ENCODE peak calls at places on chromosomes 13 and 19, in ten cellular contexts. One of them, this sample, is unnamed. For H3K27me3 and H3K4me1, the result is how much of the 10 kb centered on the place peaks cover.

GRCh38 chr19:41223431-41224234 is 4.6 kb downstream of the AXL start:
- DNase-seq in heart right ventricle: no peak
- DNase-seq in lung: no peak
- DNase-seq in uterus: no peak
- DNase-seq in MM.1S: no peak
- DNase-seq in ovary: no peak
- DNase-seq in H9: peak
- DNase-seq in effector memory CD4-positive, alpha-beta T cell: no peak
- DNase-seq in hepatocyte: peak
- DNase-seq in heart left ventricle: no peak
- DNase-seq in this sample: no peak

GRCh38 chr13:21326155-21327030 is 132.7 kb downstream of the ZDHHC20 start:
- DNase-seq in heart right ventricle: no peak
- DNase-seq in lung: no peak
- DNase-seq in uterus: peak
- DNase-seq in MM.1S: no peak
- DNase-seq in hepatocyte: peak
- DNase-seq in effector memory CD4-positive, alpha-beta T cell: no peak
- DNase-seq in heart left ventricle: peak
- DNase-seq in H9: peak
- DNase-seq in ovary: peak
- DNase-seq in this sample: no peak

GRCh38 chr13:101757446-101758039 is 305.1 kb downstream of the ITGBL1 start:
- DNase-seq in hepatocyte: peak
- DNase-seq in MM.1S: peak
- DNase-seq in H9: no peak
- DNase-seq in ovary: no peak
- DNase-seq in heart right ventricle: no peak
- DNase-seq in effector memory CD4-positive, alpha-beta T cell: no peak
- DNase-seq in uterus: no peak
- DNase-seq in heart left ventricle: no peak
- DNase-seq in lung: no peak
- DNase-seq in this sample: peak

GRCh38 chr19:42198676-42199439 is 18.6 kb downstream of the DEDD2 start:
- DNase-seq in heart right ventricle: no peak
- DNase-seq in lung: no peak
- DNase-seq in heart left ventricle: no peak
- DNase-seq in MM.1S: peak
- DNase-seq in hepatocyte: no peak
- DNase-seq in effector memory CD4-positive, alpha-beta T cell: peak
- DNase-seq in uterus: no peak
- DNase-seq in ovary: no peak
- DNase-seq in H9: peak
- DNase-seq in this sample: peak

GRCh38 chr19:17079710-17080440 is 4.3 kb downstream of the MYO9B start:
- DNase-seq in heart left ventricle: peak
- DNase-seq in heart right ventricle: peak
- DNase-seq in H9: no peak
- DNase-seq in effector memory CD4-positive, alpha-beta T cell: peak
- DNase-seq in hepatocyte: peak
- DNase-seq in MM.1S: peak
- DNase-seq in ovary: no peak
- DNase-seq in uterus: peak
- DNase-seq in lung: peak
- DNase-seq in this sample: peak

GRCh38 chr13:112760440-112760839 is 70.6 kb downstream of the ATP11A start:
- DNase-seq in heart right ventricle: no peak
- DNase-seq in ovary: no peak
- DNase-seq in hepatocyte: no peak
- DNase-seq in MM.1S: no peak
- DNase-seq in effector memory CD4-positive, alpha-beta T cell: no peak
- DNase-seq in uterus: no peak
- DNase-seq in H9: no peak
- DNase-seq in lung: no peak
- DNase-seq in heart left ventricle: no peak
- DNase-seq in this sample: no peak

GRCh38 chr19:41299755-41300089 is 10.2 kb upstream of the CCDC97 start:
- DNase-seq in hepatocyte: peak
- DNase-seq in heart left ventricle: peak
- DNase-seq in effector memory CD4-positive, alpha-beta T cell: no peak
- DNase-seq in ovary: peak
- DNase-seq in uterus: peak
- DNase-seq in heart right ventricle: peak
- DNase-seq in lung: peak
- DNase-seq in H9: no peak
- DNase-seq in MM.1S: no peak
- DNase-seq in this sample: no peak

GRCh38 chr13:109785892-109786450 is 412 bp downstream of the IRS2 start:
- DNase-seq in ovary: no peak
- DNase-seq in heart left ventricle: peak
- DNase-seq in effector memory CD4-positive, alpha-beta T cell: no peak
- DNase-seq in heart right ventricle: no peak
- DNase-seq in MM.1S: peak
- DNase-seq in uterus: no peak
- DNase-seq in hepatocyte: peak
- DNase-seq in lung: no peak
- DNase-seq in H9: no peak
- DNase-seq in this sample: peak

GRCh38 chr19:10418281-10419199 is 1.8 kb upstream of the PDE4A start:
- DNase-seq in MM.1S: no peak
- DNase-seq in heart left ventricle: no peak
- DNase-seq in hepatocyte: peak
- DNase-seq in effector memory CD4-positive, alpha-beta T cell: no peak
- DNase-seq in uterus: no peak
- DNase-seq in heart right ventricle: no peak
- DNase-seq in lung: no peak
- DNase-seq in H9: peak
- DNase-seq in ovary: no peak
- DNase-seq in this sample: peak

GRCh38 chr19:10419200-10419645 is 1.1 kb upstream of the PDE4A start:
- DNase-seq in ovary: no peak
- DNase-seq in uterus: no peak
- DNase-seq in lung: no peak
- DNase-seq in heart left ventricle: no peak
- DNase-seq in heart right ventricle: no peak
- DNase-seq in H9: no peak
- DNase-seq in effector memory CD4-positive, alpha-beta T cell: no peak
- DNase-seq in MM.1S: no peak
- DNase-seq in hepatocyte: peak
- DNase-seq in this sample: no peak

GRCh38 chr19:10416083-10416379 is 4.3 kb upstream of the PDE4A start:
- DNase-seq in effector memory CD4-positive, alpha-beta T cell: no peak
- DNase-seq in ovary: no peak
- DNase-seq in uterus: no peak
- DNase-seq in hepatocyte: no peak
- DNase-seq in MM.1S: no peak
- DNase-seq in lung: no peak
- DNase-seq in H9: no peak
- DNase-seq in heart right ventricle: no peak
- DNase-seq in heart left ventricle: no peak
- DNase-seq in this sample: no peak

GRCh38 chr19:10416380-10417257 is 3.7 kb upstream of the PDE4A start:
- DNase-seq in H9: peak
- DNase-seq in MM.1S: peak
- DNase-seq in heart right ventricle: peak
- DNase-seq in hepatocyte: peak
- DNase-seq in ovary: peak
- DNase-seq in lung: peak
- DNase-seq in heart left ventricle: peak
- DNase-seq in effector memory CD4-positive, alpha-beta T cell: peak
- DNase-seq in uterus: peak
- DNase-seq in this sample: peak

DNA sequence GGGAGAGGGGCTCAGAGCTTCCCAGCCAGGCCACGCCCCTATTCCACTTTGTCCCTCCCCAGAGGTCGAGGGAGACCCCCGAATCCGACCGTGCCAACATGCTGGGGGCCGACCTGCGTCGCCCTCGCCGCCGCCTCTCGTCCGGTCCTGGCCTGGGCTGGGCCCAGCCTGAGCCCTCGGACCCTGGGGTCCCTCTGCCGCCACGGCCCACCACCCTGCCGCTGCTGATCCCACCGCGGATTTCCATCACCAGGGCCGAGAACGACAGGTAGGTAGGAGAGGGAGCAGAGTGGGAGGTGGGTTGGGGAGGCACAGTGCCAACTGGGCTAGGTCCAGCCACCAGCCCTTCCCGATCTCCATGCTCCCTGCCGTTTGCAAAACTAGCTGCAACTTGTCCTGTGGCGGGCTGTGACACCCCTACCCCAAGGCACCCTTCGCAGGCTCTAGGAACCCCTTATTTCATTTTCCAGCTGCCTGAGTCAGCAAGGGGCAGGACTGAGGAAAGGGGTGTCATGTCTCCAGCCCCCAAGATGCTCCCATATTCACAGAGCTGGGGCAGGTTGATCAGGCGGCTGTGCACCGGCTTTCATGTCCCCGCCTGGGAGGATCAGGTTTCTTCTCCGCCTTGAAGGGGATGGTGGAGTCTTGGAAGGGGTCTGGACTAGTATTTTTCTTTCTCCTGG is 2.6 kb upstream of the PDE4A start:
- DNase-seq in effector memory CD4-positive, alpha-beta T cell: no peak
- DNase-seq in lung: no peak
- DNase-seq in heart right ventricle: no peak
- DNase-seq in hepatocyte: peak
- DNase-seq in MM.1S: no peak
- DNase-seq in ovary: no peak
- DNase-seq in heart left ventricle: no peak
- DNase-seq in H9: peak
- DNase-seq in uterus: no peak
- DNase-seq in this sample: no peak
- H3K27me3 ChIP-seq in effector memory CD4-positive, alpha-beta T cell: under half
- H3K27me3 ChIP-seq in lung: under half
- H3K27me3 ChIP-seq in heart right ventricle: half or more
- H3K27me3 ChIP-seq in hepatocyte: half or more
- H3K27me3 ChIP-seq in MM.1S: under half
- H3K27me3 ChIP-seq in ovary: under half
- H3K27me3 ChIP-seq in heart left ventricle: half or more
- H3K27me3 ChIP-seq in H9: under half
- H3K27me3 ChIP-seq in uterus: under half
- H3K27me3 ChIP-seq in this sample: under half

GRCh38 chr19:38718747-38719543 is 25.3 kb downstream of the CAPN12 start:
- DNase-seq in MM.1S: no peak
- DNase-seq in heart right ventricle: peak
- DNase-seq in hepatocyte: no peak
- DNase-seq in H9: peak
- DNase-seq in lung: peak
- DNase-seq in uterus: peak
- DNase-seq in effector memory CD4-positive, alpha-beta T cell: no peak
- DNase-seq in ovary: no peak
- DNase-seq in heart left ventricle: peak
- DNase-seq in this sample: no peak
- H3K27ac ChIP-seq in MM.1S: no peak
- H3K27ac ChIP-seq in heart right ventricle: peak
- H3K27ac ChIP-seq in hepatocyte: peak
- H3K27ac ChIP-seq in H9: no peak
- H3K27ac ChIP-seq in lung: peak
- H3K27ac ChIP-seq in uterus: peak
- H3K27ac ChIP-seq in effector memory CD4-positive, alpha-beta T cell: no peak
- H3K27ac ChIP-seq in ovary: no peak
- H3K27ac ChIP-seq in heart left ventricle: peak
- H3K27ac ChIP-seq in this sample: no peak

DNA sequence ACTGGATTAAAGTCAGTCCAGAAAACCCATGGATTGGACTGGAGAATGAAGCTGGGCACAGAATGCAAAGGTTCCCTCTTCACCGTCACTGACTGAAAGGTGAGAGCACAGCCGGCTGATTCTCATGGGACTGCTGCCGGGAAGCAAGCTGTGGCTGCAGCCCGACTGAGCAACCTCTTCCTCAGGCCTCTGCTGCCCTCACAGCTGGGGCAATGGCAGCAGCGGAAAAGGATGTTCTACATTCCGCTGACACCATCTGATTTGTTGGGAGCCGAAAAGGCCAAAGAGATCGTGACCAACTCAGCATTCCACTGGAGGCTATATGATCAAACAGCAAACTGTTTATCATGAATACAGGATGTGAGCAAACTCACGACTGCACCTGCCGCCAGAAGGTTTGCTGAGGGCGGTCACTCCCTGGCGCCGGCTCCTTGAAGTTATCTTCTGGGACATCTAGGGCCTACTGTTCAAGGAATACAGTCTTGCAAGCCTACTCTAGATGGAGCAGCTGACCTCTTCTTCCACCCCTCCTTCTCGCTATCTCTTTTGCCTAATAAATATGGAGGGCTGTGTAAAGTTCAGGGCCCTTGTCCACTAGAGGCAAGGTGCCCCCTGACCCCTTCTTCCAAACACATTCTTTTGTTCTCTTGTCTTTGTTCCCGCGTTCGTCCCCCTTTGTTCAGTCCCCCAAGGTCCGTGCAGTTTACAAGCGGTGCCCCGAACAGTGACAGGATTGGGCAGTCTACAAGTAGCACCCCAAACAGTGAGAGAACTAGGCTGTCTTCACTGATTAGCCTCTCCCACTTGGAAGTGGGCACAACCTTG is 19.6 kb upstream of the SIGLEC6 start:
- DNase-seq in uterus: no peak
- DNase-seq in H9: no peak
- DNase-seq in heart left ventricle: no peak
- DNase-seq in hepatocyte: no peak
- DNase-seq in lung: no peak
- DNase-seq in ovary: no peak
- DNase-seq in heart right ventricle: no peak
- DNase-seq in effector memory CD4-positive, alpha-beta T cell: no peak
- DNase-seq in MM.1S: no peak
- DNase-seq in this sample: no peak
- H3K4me1 ChIP-seq in uterus: under half
- H3K4me1 ChIP-seq in H9: under half
- H3K4me1 ChIP-seq in heart left ventricle: under half
- H3K4me1 ChIP-seq in hepatocyte: under half
- H3K4me1 ChIP-seq in lung: under half
- H3K4me1 ChIP-seq in ovary: under half
- H3K4me1 ChIP-seq in heart right ventricle: under half
- H3K4me1 ChIP-seq in effector memory CD4-positive, alpha-beta T cell: under half
- H3K4me1 ChIP-seq in MM.1S: under half
- H3K4me1 ChIP-seq in this sample: under half

GRCh38 chr13:111470933-111471332 is 150.5 kb downstream of the TEX29 start:
- DNase-seq in heart right ventricle: no peak
- DNase-seq in lung: no peak
- DNase-seq in heart left ventricle: no peak
- DNase-seq in uterus: no peak
- DNase-seq in MM.1S: no peak
- DNase-seq in effector memory CD4-positive, alpha-beta T cell: no peak
- DNase-seq in hepatocyte: no peak
- DNase-seq in ovary: no peak
- DNase-seq in H9: no peak
- DNase-seq in this sample: no peak

GRCh38 chr13:111472083-111472482 is 151.6 kb downstream of the TEX29 start:
- DNase-seq in heart left ventricle: no peak
- DNase-seq in hepatocyte: no peak
- DNase-seq in heart right ventricle: no peak
- DNase-seq in MM.1S: no peak
- DNase-seq in H9: no peak
- DNase-seq in ovary: no peak
- DNase-seq in uterus: no peak
- DNase-seq in lung: no peak
- DNase-seq in effector memory CD4-positive, alpha-beta T cell: no peak
- DNase-seq in this sample: no peak

GRCh38 chr13:111469450-111469849 is 149.0 kb downstream of the TEX29 start:
- DNase-seq in effector memory CD4-positive, alpha-beta T cell: no peak
- DNase-seq in MM.1S: no peak
- DNase-seq in lung: no peak
- DNase-seq in ovary: no peak
- DNase-seq in uterus: no peak
- DNase-seq in heart left ventricle: no peak
- DNase-seq in hepatocyte: no peak
- DNase-seq in heart right ventricle: no peak
- DNase-seq in H9: no peak
- DNase-seq in this sample: no peak

GRCh38 chr13:111468037-111468959 is 147.9 kb downstream of the TEX29 start:
- DNase-seq in hepatocyte: no peak
- DNase-seq in ovary: no peak
- DNase-seq in lung: no peak
- DNase-seq in MM.1S: no peak
- DNase-seq in effector memory CD4-positive, alpha-beta T cell: no peak
- DNase-seq in heart right ventricle: no peak
- DNase-seq in H9: no peak
- DNase-seq in uterus: no peak
- DNase-seq in heart left ventricle: no peak
- DNase-seq in this sample: no peak

GRCh38 chr13:111469916-111470506 is 149.6 kb downstream of the TEX29 start:
- DNase-seq in heart left ventricle: no peak
- DNase-seq in MM.1S: no peak
- DNase-seq in uterus: no peak
- DNase-seq in ovary: no peak
- DNase-seq in effector memory CD4-positive, alpha-beta T cell: no peak
- DNase-seq in lung: no peak
- DNase-seq in hepatocyte: no peak
- DNase-seq in heart right ventricle: no peak
- DNase-seq in H9: no peak
- DNase-seq in this sample: no peak
- H3K27me3 ChIP-seq in heart left ventricle: under half
- H3K27me3 ChIP-seq in MM.1S: under half
- H3K27me3 ChIP-seq in uterus: under half
- H3K27me3 ChIP-seq in ovary: under half
- H3K27me3 ChIP-seq in effector memory CD4-positive, alpha-beta T cell: under half
- H3K27me3 ChIP-seq in lung: under half
- H3K27me3 ChIP-seq in hepatocyte: under half
- H3K27me3 ChIP-seq in heart right ventricle: half or more
- H3K27me3 ChIP-seq in H9: under half
- H3K27me3 ChIP-seq in this sample: under half